ENCODE peak calls at places on chromosome 16, in seven cellular contexts. One of them, this sample, is unnamed.

GRCh38 chr16:50304467-50305440 is 38.4 kb downstream of the ADCY7 start:
- DNase-seq in AG09309: no peak
- DNase-seq in NCI-H345: no peak
- DNase-seq in fibroblast of mammary gland: no peak
- DNase-seq in upper lobe of right lung: peak
- DNase-seq in NCI-H69: no peak
- DNase-seq in cardiac muscle cell: no peak
- DNase-seq in this sample: no peak

GRCh38 chr16:22813946-22814325 is at the start of gene HS3ST2:
- DNase-seq in NCI-H345: peak
- DNase-seq in NCI-H69: peak
- DNase-seq in AG09309: no peak
- DNase-seq in fibroblast of mammary gland: peak
- DNase-seq in upper lobe of right lung: peak
- DNase-seq in cardiac muscle cell: peak
- DNase-seq in this sample: no peak

GRCh38 chr16:83354015-83354414 is 453.8 kb upstream of the HSBP1 start:
- DNase-seq in NCI-H345: no peak
- DNase-seq in AG09309: no peak
- DNase-seq in fibroblast of mammary gland: no peak
- DNase-seq in NCI-H69: no peak
- DNase-seq in upper lobe of right lung: no peak
- DNase-seq in cardiac muscle cell: no peak
- DNase-seq in this sample: no peak

GRCh38 chr16:74984194-74984669 is 691 bp downstream of the WDR59 start:
- DNase-seq in NCI-H345: peak
- DNase-seq in NCI-H69: peak
- DNase-seq in fibroblast of mammary gland: peak
- DNase-seq in cardiac muscle cell: peak
- DNase-seq in AG09309: no peak
- DNase-seq in upper lobe of right lung: no peak
- DNase-seq in this sample: no peak

GRCh38 chr16:2483160-2483559 is 8.2 kb downstream of the TBC1D24 start:
- DNase-seq in cardiac muscle cell: no peak
- DNase-seq in NCI-H345: no peak
- DNase-seq in AG09309: no peak
- DNase-seq in upper lobe of right lung: no peak
- DNase-seq in NCI-H69: peak
- DNase-seq in fibroblast of mammary gland: no peak
- DNase-seq in this sample: no peak

GRCh38 chr16:57409870-57410585 is 5.5 kb downstream of the CCL17 start:
- DNase-seq in AG09309: no peak
- DNase-seq in upper lobe of right lung: no peak
- DNase-seq in cardiac muscle cell: peak
- DNase-seq in fibroblast of mammary gland: no peak
- DNase-seq in NCI-H69: peak
- DNase-seq in NCI-H345: no peak
- DNase-seq in this sample: no peak

GRCh38 chr16:82629441-82630027 is 2.8 kb downstream of the CDH13 start:
- DNase-seq in cardiac muscle cell: peak
- DNase-seq in fibroblast of mammary gland: peak
- DNase-seq in upper lobe of right lung: no peak
- DNase-seq in NCI-H69: no peak
- DNase-seq in NCI-H345: no peak
- DNase-seq in AG09309: no peak
- DNase-seq in this sample: no peak

GRCh38 chr16:23640959-23641765 is at the start of the genes DCTN5 and PALB2:
- DNase-seq in fibroblast of mammary gland: peak
- DNase-seq in cardiac muscle cell: peak
- DNase-seq in NCI-H69: peak
- DNase-seq in NCI-H345: peak
- DNase-seq in AG09309: peak
- DNase-seq in upper lobe of right lung: peak
- DNase-seq in this sample: peak

GRCh38 chr16:88290850-88291830 is 91.6 kb upstream of the ZNF469 start:
- DNase-seq in cardiac muscle cell: no peak
- DNase-seq in NCI-H345: no peak
- DNase-seq in upper lobe of right lung: no peak
- DNase-seq in NCI-H69: no peak
- DNase-seq in fibroblast of mammary gland: no peak
- DNase-seq in AG09309: no peak
- DNase-seq in this sample: no peak

GRCh38 chr16:1920727-1921155 is 2.5 kb upstream of the HS3ST6 start:
- DNase-seq in AG09309: no peak
- DNase-seq in NCI-H69: peak
- DNase-seq in upper lobe of right lung: peak
- DNase-seq in cardiac muscle cell: no peak
- DNase-seq in fibroblast of mammary gland: no peak
- DNase-seq in NCI-H345: peak
- DNase-seq in this sample: no peak

GRCh38 chr16:14309001-14309886 is 238.1 kb downstream of the MRTFB start:
- DNase-seq in cardiac muscle cell: no peak
- DNase-seq in fibroblast of mammary gland: no peak
- DNase-seq in NCI-H345: no peak
- DNase-seq in AG09309: no peak
- DNase-seq in upper lobe of right lung: no peak
- DNase-seq in NCI-H69: no peak
- DNase-seq in this sample: peak

GRCh38 chr16:57126412-57126811 is 34.0 kb downstream of the CPNE2 start:
- DNase-seq in NCI-H345: no peak
- DNase-seq in AG09309: no peak
- DNase-seq in cardiac muscle cell: no peak
- DNase-seq in NCI-H69: no peak
- DNase-seq in fibroblast of mammary gland: no peak
- DNase-seq in upper lobe of right lung: no peak
- DNase-seq in this sample: no peak

This sample was measured in GM10248.